ENCODE peak calls at places on chromosome 22, in ten cellular contexts. One of them, this sample, is unnamed.
A peak's percentile ranks its signal among the peaks of the same experiment; 100 is the strongest.

GRCh38 chr22:50141891-50142363 is 28.6 kb upstream of the PANX2 start:
- DNase-seq in IMR-90: peak; percentile 52
- DNase-seq in epithelial cell of esophagus: no peak
- DNase-seq in A549: no peak
- DNase-seq in kidney: no peak
- DNase-seq in dorsolateral prefrontal cortex: no peak
- DNase-seq in stimulated activated CD4-positive, alpha-beta T cell treated with anti-CD3 and anti-CD28 coated beads, Interleukin-1b, Interleukin-23, amount 100 ng/mL, for 24 hours: no peak
- DNase-seq in pulmonary artery endothelial cell: no peak
- DNase-seq in esophagus squamous epithelium: no peak
- DNase-seq in SK-MEL-5: no peak
- DNase-seq in this sample: no peak

GRCh38 chr22:24450600-24450999 is 23.2 kb downstream of the ADORA2A start:
- DNase-seq in IMR-90: no peak
- DNase-seq in epithelial cell of esophagus: no peak
- DNase-seq in A549: no peak
- DNase-seq in kidney: no peak
- DNase-seq in dorsolateral prefrontal cortex: no peak
- DNase-seq in stimulated activated CD4-positive, alpha-beta T cell treated with anti-CD3 and anti-CD28 coated beads, Interleukin-1b, Interleukin-23, amount 100 ng/mL, for 24 hours: no peak
- DNase-seq in pulmonary artery endothelial cell: no peak
- DNase-seq in esophagus squamous epithelium: no peak
- DNase-seq in SK-MEL-5: no peak
- DNase-seq in this sample: no peak

GRCh38 chr22:38067771-38068360 is 10.7 kb downstream of the PICK1 start:
- DNase-seq in IMR-90: no peak
- DNase-seq in epithelial cell of esophagus: no peak
- DNase-seq in A549: no peak
- DNase-seq in kidney: peak; percentile 66
- DNase-seq in dorsolateral prefrontal cortex: no peak
- DNase-seq in stimulated activated CD4-positive, alpha-beta T cell treated with anti-CD3 and anti-CD28 coated beads, Interleukin-1b, Interleukin-23, amount 100 ng/mL, for 24 hours: no peak
- DNase-seq in pulmonary artery endothelial cell: no peak
- DNase-seq in esophagus squamous epithelium: no peak
- DNase-seq in SK-MEL-5: no peak
- DNase-seq in this sample: no peak

GRCh38 chr22:47059701-47060161 is 297.3 kb downstream of the TBC1D22A start:
- DNase-seq in IMR-90: no peak
- DNase-seq in epithelial cell of esophagus: no peak
- DNase-seq in A549: no peak
- DNase-seq in kidney: no peak
- DNase-seq in dorsolateral prefrontal cortex: no peak
- DNase-seq in stimulated activated CD4-positive, alpha-beta T cell treated with anti-CD3 and anti-CD28 coated beads, Interleukin-1b, Interleukin-23, amount 100 ng/mL, for 24 hours: no peak
- DNase-seq in pulmonary artery endothelial cell: no peak
- DNase-seq in esophagus squamous epithelium: no peak
- DNase-seq in SK-MEL-5: no peak
- DNase-seq in this sample: no peak

GRCh38 chr22:29348956-29349355 is 33.5 kb upstream of the RASL10A start:
- DNase-seq in IMR-90: no peak
- DNase-seq in epithelial cell of esophagus: peak; percentile 89
- DNase-seq in A549: no peak
- DNase-seq in kidney: no peak
- DNase-seq in dorsolateral prefrontal cortex: no peak
- DNase-seq in stimulated activated CD4-positive, alpha-beta T cell treated with anti-CD3 and anti-CD28 coated beads, Interleukin-1b, Interleukin-23, amount 100 ng/mL, for 24 hours: no peak
- DNase-seq in pulmonary artery endothelial cell: no peak
- DNase-seq in esophagus squamous epithelium: no peak
- DNase-seq in SK-MEL-5: no peak
- DNase-seq in this sample: no peak

GRCh38 chr22:31556627-31557203 is 60.4 kb downstream of the SFI1 start:
- DNase-seq in IMR-90: peak; percentile 46
- DNase-seq in epithelial cell of esophagus: peak; percentile 36
- DNase-seq in A549: peak; percentile 16
- DNase-seq in kidney: no peak
- DNase-seq in dorsolateral prefrontal cortex: no peak
- DNase-seq in stimulated activated CD4-positive, alpha-beta T cell treated with anti-CD3 and anti-CD28 coated beads, Interleukin-1b, Interleukin-23, amount 100 ng/mL, for 24 hours: no peak
- DNase-seq in pulmonary artery endothelial cell: no peak
- DNase-seq in esophagus squamous epithelium: no peak
- DNase-seq in SK-MEL-5: peak; percentile 76
- DNase-seq in this sample: no peak

GRCh38 chr22:31206896-31207687 is 5.0 kb upstream of the LIMK2 start:
- DNase-seq in IMR-90: no peak
- DNase-seq in epithelial cell of esophagus: peak; percentile 96
- DNase-seq in A549: no peak
- DNase-seq in kidney: no peak
- DNase-seq in dorsolateral prefrontal cortex: no peak
- DNase-seq in stimulated activated CD4-positive, alpha-beta T cell treated with anti-CD3 and anti-CD28 coated beads, Interleukin-1b, Interleukin-23, amount 100 ng/mL, for 24 hours: no peak
- DNase-seq in pulmonary artery endothelial cell: no peak
- DNase-seq in esophagus squamous epithelium: no peak
- DNase-seq in SK-MEL-5: no peak
- DNase-seq in this sample: no peak

GRCh38 chr22:49780281-49780991 is 47.2 kb downstream of the BRD1 start:
- DNase-seq in IMR-90: no peak
- DNase-seq in epithelial cell of esophagus: no peak
- DNase-seq in A549: no peak
- DNase-seq in kidney: peak; percentile 79
- DNase-seq in dorsolateral prefrontal cortex: peak; percentile 69
- DNase-seq in stimulated activated CD4-positive, alpha-beta T cell treated with anti-CD3 and anti-CD28 coated beads, Interleukin-1b, Interleukin-23, amount 100 ng/mL, for 24 hours: no peak
- DNase-seq in pulmonary artery endothelial cell: no peak
- DNase-seq in esophagus squamous epithelium: no peak
- DNase-seq in SK-MEL-5: no peak
- DNase-seq in this sample: no peak

GRCh38 chr22:20782601-20783299 is 8.8 kb downstream of the SERPIND1 start:
- DNase-seq in IMR-90: no peak
- DNase-seq in epithelial cell of esophagus: no peak
- DNase-seq in A549: no peak
- DNase-seq in kidney: no peak
- DNase-seq in dorsolateral prefrontal cortex: no peak
- DNase-seq in stimulated activated CD4-positive, alpha-beta T cell treated with anti-CD3 and anti-CD28 coated beads, Interleukin-1b, Interleukin-23, amount 100 ng/mL, for 24 hours: no peak
- DNase-seq in pulmonary artery endothelial cell: peak; percentile 40
- DNase-seq in esophagus squamous epithelium: no peak
- DNase-seq in SK-MEL-5: no peak
- DNase-seq in this sample: no peak

GRCh38 chr22:47567126-47567730 is 804.8 kb downstream of the TBC1D22A start:
- DNase-seq in IMR-90: no peak
- DNase-seq in epithelial cell of esophagus: no peak
- DNase-seq in A549: no peak
- DNase-seq in kidney: no peak
- DNase-seq in dorsolateral prefrontal cortex: no peak
- DNase-seq in stimulated activated CD4-positive, alpha-beta T cell treated with anti-CD3 and anti-CD28 coated beads, Interleukin-1b, Interleukin-23, amount 100 ng/mL, for 24 hours: no peak
- DNase-seq in pulmonary artery endothelial cell: no peak
- DNase-seq in esophagus squamous epithelium: no peak
- DNase-seq in SK-MEL-5: no peak
- DNase-seq in this sample: no peak

GRCh38 chr22:19814428-19814827 is 40.2 kb downstream of the GNB1L start:
- DNase-seq in IMR-90: no peak
- DNase-seq in epithelial cell of esophagus: no peak
- DNase-seq in A549: no peak
- DNase-seq in kidney: peak; percentile 32
- DNase-seq in dorsolateral prefrontal cortex: no peak
- DNase-seq in stimulated activated CD4-positive, alpha-beta T cell treated with anti-CD3 and anti-CD28 coated beads, Interleukin-1b, Interleukin-23, amount 100 ng/mL, for 24 hours: no peak
- DNase-seq in pulmonary artery endothelial cell: no peak
- DNase-seq in esophagus squamous epithelium: no peak
- DNase-seq in SK-MEL-5: no peak
- DNase-seq in this sample: no peak

GRCh38 chr22:19599626-19600243 is 75.5 kb upstream of the CLDN5 start:
- DNase-seq in IMR-90: no peak
- DNase-seq in epithelial cell of esophagus: no peak
- DNase-seq in A549: no peak
- DNase-seq in kidney: no peak
- DNase-seq in dorsolateral prefrontal cortex: no peak
- DNase-seq in stimulated activated CD4-positive, alpha-beta T cell treated with anti-CD3 and anti-CD28 coated beads, Interleukin-1b, Interleukin-23, amount 100 ng/mL, for 24 hours: no peak
- DNase-seq in pulmonary artery endothelial cell: no peak
- DNase-seq in esophagus squamous epithelium: no peak
- DNase-seq in SK-MEL-5: no peak
- DNase-seq in this sample: no peak

GRCh38 chr22:26883393-26883792 is 226.0 kb downstream of the MIAT start:
- DNase-seq in IMR-90: no peak
- DNase-seq in epithelial cell of esophagus: no peak
- DNase-seq in A549: no peak
- DNase-seq in kidney: no peak
- DNase-seq in dorsolateral prefrontal cortex: no peak
- DNase-seq in stimulated activated CD4-positive, alpha-beta T cell treated with anti-CD3 and anti-CD28 coated beads, Interleukin-1b, Interleukin-23, amount 100 ng/mL, for 24 hours: no peak
- DNase-seq in pulmonary artery endothelial cell: no peak
- DNase-seq in esophagus squamous epithelium: no peak
- DNase-seq in SK-MEL-5: no peak
- DNase-seq in this sample: no peak

GRCh38 chr22:42074153-42074750 is at the start of gene PHETA2:
- DNase-seq in IMR-90: peak; percentile 25
- DNase-seq in epithelial cell of esophagus: peak; percentile 29
- DNase-seq in A549: no peak
- DNase-seq in kidney: peak; percentile 88
- DNase-seq in dorsolateral prefrontal cortex: no peak
- DNase-seq in stimulated activated CD4-positive, alpha-beta T cell treated with anti-CD3 and anti-CD28 coated beads, Interleukin-1b, Interleukin-23, amount 100 ng/mL, for 24 hours: no peak
- DNase-seq in pulmonary artery endothelial cell: no peak
- DNase-seq in esophagus squamous epithelium: no peak
- DNase-seq in SK-MEL-5: no peak
- DNase-seq in this sample: no peak

GRCh38 chr22:31586137-31586920 is 75.7 kb downstream of the PISD start:
- DNase-seq in IMR-90: peak; percentile 87
- DNase-seq in epithelial cell of esophagus: no peak
- DNase-seq in A549: no peak
- DNase-seq in kidney: no peak
- DNase-seq in dorsolateral prefrontal cortex: no peak
- DNase-seq in stimulated activated CD4-positive, alpha-beta T cell treated with anti-CD3 and anti-CD28 coated beads, Interleukin-1b, Interleukin-23, amount 100 ng/mL, for 24 hours: no peak
- DNase-seq in pulmonary artery endothelial cell: no peak
- DNase-seq in esophagus squamous epithelium: no peak
- DNase-seq in SK-MEL-5: no peak
- DNase-seq in this sample: no peak

GRCh38 chr22:24355574-24355973 is 71.8 kb upstream of the ADORA2A start:
- DNase-seq in IMR-90: no peak
- DNase-seq in epithelial cell of esophagus: peak; percentile 20
- DNase-seq in A549: no peak
- DNase-seq in kidney: no peak
- DNase-seq in dorsolateral prefrontal cortex: no peak
- DNase-seq in stimulated activated CD4-positive, alpha-beta T cell treated with anti-CD3 and anti-CD28 coated beads, Interleukin-1b, Interleukin-23, amount 100 ng/mL, for 24 hours: no peak
- DNase-seq in pulmonary artery endothelial cell: no peak
- DNase-seq in esophagus squamous epithelium: no peak
- DNase-seq in SK-MEL-5: no peak
- DNase-seq in this sample: no peak

GRCh38 chr22:48376936-48377335 is 1450.7 kb downstream of the BRD1 start:
- DNase-seq in IMR-90: no peak
- DNase-seq in epithelial cell of esophagus: no peak
- DNase-seq in A549: no peak
- DNase-seq in kidney: no peak
- DNase-seq in dorsolateral prefrontal cortex: no peak
- DNase-seq in stimulated activated CD4-positive, alpha-beta T cell treated with anti-CD3 and anti-CD28 coated beads, Interleukin-1b, Interleukin-23, amount 100 ng/mL, for 24 hours: no peak
- DNase-seq in pulmonary artery endothelial cell: no peak
- DNase-seq in esophagus squamous epithelium: no peak
- DNase-seq in SK-MEL-5: no peak
- DNase-seq in this sample: no peak

GRCh38 chr22:44523981-44524759 is 26.1 kb upstream of the RTL6 start:
- DNase-seq in IMR-90: peak; percentile 99
- DNase-seq in epithelial cell of esophagus: no peak
- DNase-seq in A549: no peak
- DNase-seq in kidney: no peak
- DNase-seq in dorsolateral prefrontal cortex: no peak
- DNase-seq in stimulated activated CD4-positive, alpha-beta T cell treated with anti-CD3 and anti-CD28 coated beads, Interleukin-1b, Interleukin-23, amount 100 ng/mL, for 24 hours: no peak
- DNase-seq in pulmonary artery endothelial cell: no peak
- DNase-seq in esophagus squamous epithelium: no peak
- DNase-seq in SK-MEL-5: no peak
- DNase-seq in this sample: no peak

This sample was measured in SK-N-MC.